ENCODE peak calls at places on chromosomes 13 and 19, in ten cellular contexts. One of them, this sample, is unnamed.

GRCh38 chr13:39554371-39554770 is 48.6 kb downstream of the LHFPL6 start:
- DNase-seq in memory B cell: no peak
- DNase-seq in EL: no peak
- DNase-seq in activated T-helper 2 cell treated with anti-CD3 and anti-CD28 coated beads, Interferon-gamma antibody, Interleukin-2, Interleukin-4, amounts not matched to agents 10 μg/mL and 5 μg/mL and 100 μg/mL, durations not matched to agents 14 hours and 24 hours and 36 hours: no peak
- DNase-seq in HL-60: no peak
- DNase-seq in DMS79: no peak
- DNase-seq in activated CD4-positive, CD25-positive, alpha-beta regulatory T cell treated with anti-CD3 and anti-CD28 coated beads, Interleukin-2, amount 50 U/mL, for 16 hours: no peak
- DNase-seq in stimulated activated CD8-positive, alpha-beta memory T cell treated with anti-CD3 and anti-CD28 coated beads, Interleukin-4, amount 100 ng/mL, for 4 hours: no peak
- DNase-seq in AG09309: no peak
- DNase-seq in GM12878: no peak
- DNase-seq in this sample: no peak

GRCh38 chr19:2136796-2137195 is 14.6 kb downstream of the AP3D1 start:
- DNase-seq in AG09309: no peak
- DNase-seq in EL: no peak
- DNase-seq in DMS79: no peak
- DNase-seq in stimulated activated CD8-positive, alpha-beta memory T cell treated with anti-CD3 and anti-CD28 coated beads, Interleukin-4, amount 100 ng/mL, for 4 hours: no peak
- DNase-seq in activated T-helper 2 cell treated with anti-CD3 and anti-CD28 coated beads, Interferon-gamma antibody, Interleukin-2, Interleukin-4, amounts not matched to agents 10 μg/mL and 5 μg/mL and 100 μg/mL, durations not matched to agents 14 hours and 24 hours and 36 hours: no peak
- DNase-seq in GM12878: no peak
- DNase-seq in activated CD4-positive, CD25-positive, alpha-beta regulatory T cell treated with anti-CD3 and anti-CD28 coated beads, Interleukin-2, amount 50 U/mL, for 16 hours: no peak
- DNase-seq in memory B cell: no peak
- DNase-seq in HL-60: no peak
- DNase-seq in this sample: no peak

GRCh38 chr13:48263196-48263595 is 30.2 kb downstream of the ITM2B start:
- DNase-seq in AG09309: no peak
- DNase-seq in memory B cell: no peak
- DNase-seq in HL-60: no peak
- DNase-seq in EL: peak; percentile 51
- DNase-seq in stimulated activated CD8-positive, alpha-beta memory T cell treated with anti-CD3 and anti-CD28 coated beads, Interleukin-4, amount 100 ng/mL, for 4 hours: no peak
- DNase-seq in activated CD4-positive, CD25-positive, alpha-beta regulatory T cell treated with anti-CD3 and anti-CD28 coated beads, Interleukin-2, amount 50 U/mL, for 16 hours: no peak
- DNase-seq in activated T-helper 2 cell treated with anti-CD3 and anti-CD28 coated beads, Interferon-gamma antibody, Interleukin-2, Interleukin-4, amounts not matched to agents 10 μg/mL and 5 μg/mL and 100 μg/mL, durations not matched to agents 14 hours and 24 hours and 36 hours: no peak
- DNase-seq in DMS79: no peak
- DNase-seq in GM12878: no peak
- DNase-seq in this sample: no peak

GRCh38 chr13:110705356-110705825 is 525 bp downstream of the CARS2 start:
- DNase-seq in stimulated activated CD8-positive, alpha-beta memory T cell treated with anti-CD3 and anti-CD28 coated beads, Interleukin-4, amount 100 ng/mL, for 4 hours: no peak
- DNase-seq in GM12878: no peak
- DNase-seq in memory B cell: no peak
- DNase-seq in DMS79: no peak
- DNase-seq in EL: no peak
- DNase-seq in AG09309: no peak
- DNase-seq in HL-60: no peak
- DNase-seq in activated CD4-positive, CD25-positive, alpha-beta regulatory T cell treated with anti-CD3 and anti-CD28 coated beads, Interleukin-2, amount 50 U/mL, for 16 hours: no peak
- DNase-seq in activated T-helper 2 cell treated with anti-CD3 and anti-CD28 coated beads, Interferon-gamma antibody, Interleukin-2, Interleukin-4, amounts not matched to agents 10 μg/mL and 5 μg/mL and 100 μg/mL, durations not matched to agents 14 hours and 24 hours and 36 hours: no peak
- DNase-seq in this sample: no peak

GRCh38 chr13:36038785-36039415 is 92.3 kb downstream of the DCLK1 start:
- DNase-seq in EL: no peak
- DNase-seq in AG09309: no peak
- DNase-seq in HL-60: no peak
- DNase-seq in activated CD4-positive, CD25-positive, alpha-beta regulatory T cell treated with anti-CD3 and anti-CD28 coated beads, Interleukin-2, amount 50 U/mL, for 16 hours: no peak
- DNase-seq in memory B cell: no peak
- DNase-seq in stimulated activated CD8-positive, alpha-beta memory T cell treated with anti-CD3 and anti-CD28 coated beads, Interleukin-4, amount 100 ng/mL, for 4 hours: no peak
- DNase-seq in DMS79: no peak
- DNase-seq in activated T-helper 2 cell treated with anti-CD3 and anti-CD28 coated beads, Interferon-gamma antibody, Interleukin-2, Interleukin-4, amounts not matched to agents 10 μg/mL and 5 μg/mL and 100 μg/mL, durations not matched to agents 14 hours and 24 hours and 36 hours: no peak
- DNase-seq in GM12878: no peak
- DNase-seq in this sample: no peak

GRCh38 chr19:6269101-6269886 is 10.5 kb downstream of the MLLT1 start:
- DNase-seq in activated CD4-positive, CD25-positive, alpha-beta regulatory T cell treated with anti-CD3 and anti-CD28 coated beads, Interleukin-2, amount 50 U/mL, for 16 hours: no peak
- DNase-seq in activated T-helper 2 cell treated with anti-CD3 and anti-CD28 coated beads, Interferon-gamma antibody, Interleukin-2, Interleukin-4, amounts not matched to agents 10 μg/mL and 5 μg/mL and 100 μg/mL, durations not matched to agents 14 hours and 24 hours and 36 hours: no peak
- DNase-seq in EL: no peak
- DNase-seq in AG09309: no peak
- DNase-seq in DMS79: no peak
- DNase-seq in HL-60: no peak
- DNase-seq in GM12878: no peak
- DNase-seq in memory B cell: no peak
- DNase-seq in stimulated activated CD8-positive, alpha-beta memory T cell treated with anti-CD3 and anti-CD28 coated beads, Interleukin-4, amount 100 ng/mL, for 4 hours: no peak
- DNase-seq in this sample: no peak

GRCh38 chr19:8512115-8512967 is 1.6 kb downstream of the ZNF414 start:
- DNase-seq in HL-60: no peak
- DNase-seq in stimulated activated CD8-positive, alpha-beta memory T cell treated with anti-CD3 and anti-CD28 coated beads, Interleukin-4, amount 100 ng/mL, for 4 hours: no peak
- DNase-seq in AG09309: no peak
- DNase-seq in activated T-helper 2 cell treated with anti-CD3 and anti-CD28 coated beads, Interferon-gamma antibody, Interleukin-2, Interleukin-4, amounts not matched to agents 10 μg/mL and 5 μg/mL and 100 μg/mL, durations not matched to agents 14 hours and 24 hours and 36 hours: no peak
- DNase-seq in activated CD4-positive, CD25-positive, alpha-beta regulatory T cell treated with anti-CD3 and anti-CD28 coated beads, Interleukin-2, amount 50 U/mL, for 16 hours: no peak
- DNase-seq in DMS79: no peak
- DNase-seq in memory B cell: no peak
- DNase-seq in EL: peak; percentile 26
- DNase-seq in GM12878: no peak
- DNase-seq in this sample: no peak

GRCh38 chr19:28841531-28841930 is 371.4 kb downstream of the UQCRFS1 start:
- DNase-seq in AG09309: no peak
- DNase-seq in activated T-helper 2 cell treated with anti-CD3 and anti-CD28 coated beads, Interferon-gamma antibody, Interleukin-2, Interleukin-4, amounts not matched to agents 10 μg/mL and 5 μg/mL and 100 μg/mL, durations not matched to agents 14 hours and 24 hours and 36 hours: no peak
- DNase-seq in DMS79: no peak
- DNase-seq in activated CD4-positive, CD25-positive, alpha-beta regulatory T cell treated with anti-CD3 and anti-CD28 coated beads, Interleukin-2, amount 50 U/mL, for 16 hours: no peak
- DNase-seq in memory B cell: no peak
- DNase-seq in stimulated activated CD8-positive, alpha-beta memory T cell treated with anti-CD3 and anti-CD28 coated beads, Interleukin-4, amount 100 ng/mL, for 4 hours: no peak
- DNase-seq in EL: no peak
- DNase-seq in GM12878: no peak
- DNase-seq in HL-60: no peak
- DNase-seq in this sample: no peak

GRCh38 chr13:113077953-113078894 is 27.4 kb upstream of the F7 start:
- DNase-seq in activated T-helper 2 cell treated with anti-CD3 and anti-CD28 coated beads, Interferon-gamma antibody, Interleukin-2, Interleukin-4, amounts not matched to agents 10 μg/mL and 5 μg/mL and 100 μg/mL, durations not matched to agents 14 hours and 24 hours and 36 hours: no peak
- DNase-seq in AG09309: no peak
- DNase-seq in HL-60: no peak
- DNase-seq in DMS79: peak; percentile 87
- DNase-seq in activated CD4-positive, CD25-positive, alpha-beta regulatory T cell treated with anti-CD3 and anti-CD28 coated beads, Interleukin-2, amount 50 U/mL, for 16 hours: no peak
- DNase-seq in EL: no peak
- DNase-seq in memory B cell: no peak
- DNase-seq in GM12878: no peak
- DNase-seq in stimulated activated CD8-positive, alpha-beta memory T cell treated with anti-CD3 and anti-CD28 coated beads, Interleukin-4, amount 100 ng/mL, for 4 hours: no peak
- DNase-seq in this sample: no peak

GRCh38 chr19:57334191-57334590 is 13.9 kb downstream of the ZNF543 start:
- DNase-seq in memory B cell: no peak
- DNase-seq in GM12878: no peak
- DNase-seq in AG09309: no peak
- DNase-seq in activated CD4-positive, CD25-positive, alpha-beta regulatory T cell treated with anti-CD3 and anti-CD28 coated beads, Interleukin-2, amount 50 U/mL, for 16 hours: no peak
- DNase-seq in activated T-helper 2 cell treated with anti-CD3 and anti-CD28 coated beads, Interferon-gamma antibody, Interleukin-2, Interleukin-4, amounts not matched to agents 10 μg/mL and 5 μg/mL and 100 μg/mL, durations not matched to agents 14 hours and 24 hours and 36 hours: no peak
- DNase-seq in HL-60: no peak
- DNase-seq in EL: no peak
- DNase-seq in DMS79: no peak
- DNase-seq in stimulated activated CD8-positive, alpha-beta memory T cell treated with anti-CD3 and anti-CD28 coated beads, Interleukin-4, amount 100 ng/mL, for 4 hours: no peak
- DNase-seq in this sample: no peak

GRCh38 chr19:42276821-42277220 is 7.8 kb downstream of the CIC start:
- DNase-seq in AG09309: no peak
- DNase-seq in EL: peak; percentile 65
- DNase-seq in stimulated activated CD8-positive, alpha-beta memory T cell treated with anti-CD3 and anti-CD28 coated beads, Interleukin-4, amount 100 ng/mL, for 4 hours: no peak
- DNase-seq in HL-60: no peak
- DNase-seq in activated CD4-positive, CD25-positive, alpha-beta regulatory T cell treated with anti-CD3 and anti-CD28 coated beads, Interleukin-2, amount 50 U/mL, for 16 hours: no peak
- DNase-seq in memory B cell: no peak
- DNase-seq in GM12878: no peak
- DNase-seq in activated T-helper 2 cell treated with anti-CD3 and anti-CD28 coated beads, Interferon-gamma antibody, Interleukin-2, Interleukin-4, amounts not matched to agents 10 μg/mL and 5 μg/mL and 100 μg/mL, durations not matched to agents 14 hours and 24 hours and 36 hours: no peak
- DNase-seq in DMS79: no peak
- DNase-seq in this sample: no peak

GRCh38 chr19:29702161-29702957 is 12.7 kb downstream of the C19orf12 start:
- DNase-seq in AG09309: no peak
- DNase-seq in activated CD4-positive, CD25-positive, alpha-beta regulatory T cell treated with anti-CD3 and anti-CD28 coated beads, Interleukin-2, amount 50 U/mL, for 16 hours: no peak
- DNase-seq in DMS79: no peak
- DNase-seq in stimulated activated CD8-positive, alpha-beta memory T cell treated with anti-CD3 and anti-CD28 coated beads, Interleukin-4, amount 100 ng/mL, for 4 hours: no peak
- DNase-seq in HL-60: no peak
- DNase-seq in GM12878: no peak
- DNase-seq in activated T-helper 2 cell treated with anti-CD3 and anti-CD28 coated beads, Interferon-gamma antibody, Interleukin-2, Interleukin-4, amounts not matched to agents 10 μg/mL and 5 μg/mL and 100 μg/mL, durations not matched to agents 14 hours and 24 hours and 36 hours: no peak
- DNase-seq in EL: no peak
- DNase-seq in memory B cell: no peak
- DNase-seq in this sample: no peak

GRCh38 chr13:41668130-41668757 is 210.9 kb downstream of the RGCC start:
- DNase-seq in GM12878: peak; percentile 60
- DNase-seq in activated T-helper 2 cell treated with anti-CD3 and anti-CD28 coated beads, Interferon-gamma antibody, Interleukin-2, Interleukin-4, amounts not matched to agents 10 μg/mL and 5 μg/mL and 100 μg/mL, durations not matched to agents 14 hours and 24 hours and 36 hours: peak; percentile 26
- DNase-seq in HL-60: peak; percentile 54
- DNase-seq in AG09309: peak; percentile 92
- DNase-seq in memory B cell: no peak
- DNase-seq in DMS79: peak; percentile 66
- DNase-seq in activated CD4-positive, CD25-positive, alpha-beta regulatory T cell treated with anti-CD3 and anti-CD28 coated beads, Interleukin-2, amount 50 U/mL, for 16 hours: peak; percentile 10
- DNase-seq in stimulated activated CD8-positive, alpha-beta memory T cell treated with anti-CD3 and anti-CD28 coated beads, Interleukin-4, amount 100 ng/mL, for 4 hours: no peak
- DNase-seq in EL: peak; percentile 84
- DNase-seq in this sample: no peak

GRCh38 chr13:67438465-67438864 is 208.3 kb upstream of the PCDH9 start:
- DNase-seq in activated CD4-positive, CD25-positive, alpha-beta regulatory T cell treated with anti-CD3 and anti-CD28 coated beads, Interleukin-2, amount 50 U/mL, for 16 hours: no peak
- DNase-seq in GM12878: no peak
- DNase-seq in stimulated activated CD8-positive, alpha-beta memory T cell treated with anti-CD3 and anti-CD28 coated beads, Interleukin-4, amount 100 ng/mL, for 4 hours: no peak
- DNase-seq in HL-60: no peak
- DNase-seq in DMS79: no peak
- DNase-seq in AG09309: no peak
- DNase-seq in EL: no peak
- DNase-seq in memory B cell: no peak
- DNase-seq in activated T-helper 2 cell treated with anti-CD3 and anti-CD28 coated beads, Interferon-gamma antibody, Interleukin-2, Interleukin-4, amounts not matched to agents 10 μg/mL and 5 μg/mL and 100 μg/mL, durations not matched to agents 14 hours and 24 hours and 36 hours: no peak
- DNase-seq in this sample: no peak

GRCh38 chr19:4877753-4878490 is 10.5 kb upstream of the PLIN3 start:
- DNase-seq in memory B cell: no peak
- DNase-seq in DMS79: no peak
- DNase-seq in HL-60: no peak
- DNase-seq in activated T-helper 2 cell treated with anti-CD3 and anti-CD28 coated beads, Interferon-gamma antibody, Interleukin-2, Interleukin-4, amounts not matched to agents 10 μg/mL and 5 μg/mL and 100 μg/mL, durations not matched to agents 14 hours and 24 hours and 36 hours: no peak
- DNase-seq in stimulated activated CD8-positive, alpha-beta memory T cell treated with anti-CD3 and anti-CD28 coated beads, Interleukin-4, amount 100 ng/mL, for 4 hours: no peak
- DNase-seq in activated CD4-positive, CD25-positive, alpha-beta regulatory T cell treated with anti-CD3 and anti-CD28 coated beads, Interleukin-2, amount 50 U/mL, for 16 hours: no peak
- DNase-seq in GM12878: no peak
- DNase-seq in EL: no peak
- DNase-seq in AG09309: no peak
- DNase-seq in this sample: no peak

GRCh38 chr13:99144306-99144705 is 56.3 kb upstream of the UBAC2 start:
- DNase-seq in activated CD4-positive, CD25-positive, alpha-beta regulatory T cell treated with anti-CD3 and anti-CD28 coated beads, Interleukin-2, amount 50 U/mL, for 16 hours: no peak
- DNase-seq in EL: no peak
- DNase-seq in memory B cell: no peak
- DNase-seq in GM12878: no peak
- DNase-seq in HL-60: peak; percentile 47
- DNase-seq in stimulated activated CD8-positive, alpha-beta memory T cell treated with anti-CD3 and anti-CD28 coated beads, Interleukin-4, amount 100 ng/mL, for 4 hours: no peak
- DNase-seq in DMS79: no peak
- DNase-seq in activated T-helper 2 cell treated with anti-CD3 and anti-CD28 coated beads, Interferon-gamma antibody, Interleukin-2, Interleukin-4, amounts not matched to agents 10 μg/mL and 5 μg/mL and 100 μg/mL, durations not matched to agents 14 hours and 24 hours and 36 hours: no peak
- DNase-seq in AG09309: no peak
- DNase-seq in this sample: no peak

GRCh38 chr19:49064768-49065611 is at the start of gene NTF4:
- DNase-seq in stimulated activated CD8-positive, alpha-beta memory T cell treated with anti-CD3 and anti-CD28 coated beads, Interleukin-4, amount 100 ng/mL, for 4 hours: no peak
- DNase-seq in GM12878: no peak
- DNase-seq in EL: peak; percentile 28
- DNase-seq in HL-60: no peak
- DNase-seq in activated T-helper 2 cell treated with anti-CD3 and anti-CD28 coated beads, Interferon-gamma antibody, Interleukin-2, Interleukin-4, amounts not matched to agents 10 μg/mL and 5 μg/mL and 100 μg/mL, durations not matched to agents 14 hours and 24 hours and 36 hours: no peak
- DNase-seq in activated CD4-positive, CD25-positive, alpha-beta regulatory T cell treated with anti-CD3 and anti-CD28 coated beads, Interleukin-2, amount 50 U/mL, for 16 hours: no peak
- DNase-seq in DMS79: no peak
- DNase-seq in memory B cell: no peak
- DNase-seq in AG09309: no peak
- DNase-seq in this sample: no peak

GRCh38 chr19:30224689-30225606 is 147.2 kb upstream of the ZNF536 start:
- DNase-seq in DMS79: peak; percentile 44
- DNase-seq in stimulated activated CD8-positive, alpha-beta memory T cell treated with anti-CD3 and anti-CD28 coated beads, Interleukin-4, amount 100 ng/mL, for 4 hours: no peak
- DNase-seq in memory B cell: no peak
- DNase-seq in EL: no peak
- DNase-seq in GM12878: no peak
- DNase-seq in activated T-helper 2 cell treated with anti-CD3 and anti-CD28 coated beads, Interferon-gamma antibody, Interleukin-2, Interleukin-4, amounts not matched to agents 10 μg/mL and 5 μg/mL and 100 μg/mL, durations not matched to agents 14 hours and 24 hours and 36 hours: no peak
- DNase-seq in activated CD4-positive, CD25-positive, alpha-beta regulatory T cell treated with anti-CD3 and anti-CD28 coated beads, Interleukin-2, amount 50 U/mL, for 16 hours: no peak
- DNase-seq in HL-60: no peak
- DNase-seq in AG09309: no peak
- DNase-seq in this sample: no peak

GRCh38 chr19:17784201-17785008 is 10.5 kb upstream of the B3GNT3 start:
- DNase-seq in memory B cell: peak; percentile 79
- DNase-seq in EL: peak; percentile 62
- DNase-seq in AG09309: no peak
- DNase-seq in stimulated activated CD8-positive, alpha-beta memory T cell treated with anti-CD3 and anti-CD28 coated beads, Interleukin-4, amount 100 ng/mL, for 4 hours: peak; percentile 60
- DNase-seq in GM12878: no peak
- DNase-seq in activated CD4-positive, CD25-positive, alpha-beta regulatory T cell treated with anti-CD3 and anti-CD28 coated beads, Interleukin-2, amount 50 U/mL, for 16 hours: peak; percentile 50
- DNase-seq in DMS79: peak; percentile 17
- DNase-seq in activated T-helper 2 cell treated with anti-CD3 and anti-CD28 coated beads, Interferon-gamma antibody, Interleukin-2, Interleukin-4, amounts not matched to agents 10 μg/mL and 5 μg/mL and 100 μg/mL, durations not matched to agents 14 hours and 24 hours and 36 hours: peak; percentile 59
- DNase-seq in HL-60: no peak
- DNase-seq in this sample: peak; percentile 66

GRCh38 chr19:48989701-48990291 is 3.3 kb downstream of the GYS1 start:
- DNase-seq in EL: no peak
- DNase-seq in DMS79: no peak
- DNase-seq in HL-60: no peak
- DNase-seq in memory B cell: no peak
- DNase-seq in activated CD4-positive, CD25-positive, alpha-beta regulatory T cell treated with anti-CD3 and anti-CD28 coated beads, Interleukin-2, amount 50 U/mL, for 16 hours: no peak
- DNase-seq in GM12878: no peak
- DNase-seq in AG09309: no peak
- DNase-seq in stimulated activated CD8-positive, alpha-beta memory T cell treated with anti-CD3 and anti-CD28 coated beads, Interleukin-4, amount 100 ng/mL, for 4 hours: no peak
- DNase-seq in activated T-helper 2 cell treated with anti-CD3 and anti-CD28 coated beads, Interferon-gamma antibody, Interleukin-2, Interleukin-4, amounts not matched to agents 10 μg/mL and 5 μg/mL and 100 μg/mL, durations not matched to agents 14 hours and 24 hours and 36 hours: no peak
- DNase-seq in this sample: no peak

GRCh38 chr13:113369881-113370280 is 6.0 kb upstream of the GRTP1 start:
- DNase-seq in activated CD4-positive, CD25-positive, alpha-beta regulatory T cell treated with anti-CD3 and anti-CD28 coated beads, Interleukin-2, amount 50 U/mL, for 16 hours: no peak
- DNase-seq in GM12878: no peak
- DNase-seq in activated T-helper 2 cell treated with anti-CD3 and anti-CD28 coated beads, Interferon-gamma antibody, Interleukin-2, Interleukin-4, amounts not matched to agents 10 μg/mL and 5 μg/mL and 100 μg/mL, durations not matched to agents 14 hours and 24 hours and 36 hours: no peak
- DNase-seq in AG09309: no peak
- DNase-seq in HL-60: no peak
- DNase-seq in DMS79: no peak
- DNase-seq in EL: no peak
- DNase-seq in memory B cell: no peak
- DNase-seq in stimulated activated CD8-positive, alpha-beta memory T cell treated with anti-CD3 and anti-CD28 coated beads, Interleukin-4, amount 100 ng/mL, for 4 hours: no peak
- DNase-seq in this sample: no peak

GRCh38 chr13:41179593-41180250 is 14.6 kb downstream of the KBTBD7 start:
- DNase-seq in stimulated activated CD8-positive, alpha-beta memory T cell treated with anti-CD3 and anti-CD28 coated beads, Interleukin-4, amount 100 ng/mL, for 4 hours: no peak
- DNase-seq in AG09309: no peak
- DNase-seq in DMS79: no peak
- DNase-seq in HL-60: no peak
- DNase-seq in EL: peak; percentile 68
- DNase-seq in activated CD4-positive, CD25-positive, alpha-beta regulatory T cell treated with anti-CD3 and anti-CD28 coated beads, Interleukin-2, amount 50 U/mL, for 16 hours: no peak
- DNase-seq in activated T-helper 2 cell treated with anti-CD3 and anti-CD28 coated beads, Interferon-gamma antibody, Interleukin-2, Interleukin-4, amounts not matched to agents 10 μg/mL and 5 μg/mL and 100 μg/mL, durations not matched to agents 14 hours and 24 hours and 36 hours: no peak
- DNase-seq in GM12878: no peak
- DNase-seq in memory B cell: no peak
- DNase-seq in this sample: no peak